ENCODE peak calls at places on chromosomes 1 and 21, in five cellular contexts. Z is suprapubic skin; B is GM06990; A is CD4-positive, alpha-beta T cell; R is body of pancreas. E is an unnamed sample.

GRCh38 chr1:170030212-170030611 is 44.3 kb downstream of the KIFAP3 start:
- DNase-seq in R (no peak), B (no peak), A (no peak), Z (no peak), E (no peak)

GRCh38 chr1:47694011-47694890 is 256.4 kb downstream of the FOXD2 start:
- DNase-seq in A (no peak), Z (peak; percentile 22), R (no peak), B (no peak), E (no peak)

GRCh38 chr1:164635074-164635783 is 76.2 kb downstream of the PBX1 start:
- DNase-seq in Z (no peak), A (no peak), R (no peak), B (no peak), E (no peak)

GRCh38 chr1:30109853-30110252 is 613.5 kb downstream of the MATN1 start:
- DNase-seq in B (no peak), R (peak; percentile 18), A (no peak), Z (no peak), E (no peak)

GRCh38 chr1:209688746-209689234 is 13.6 kb downstream of the G0S2 start:
- DNase-seq in A (no peak), B (no peak), R (no peak), Z (no peak), E (no peak)

GRCh38 chr1:178724734-178725602 is at the start of gene RALGPS2:
- DNase-seq in B (peak; percentile 62), R (peak; percentile 68), Z (peak; percentile 63), A (peak; percentile 69), E (peak; percentile 55)

GRCh38 chr21:31667639-31668038 is 8.1 kb downstream of the SOD1 start:
- DNase-seq in Z (no peak), A (no peak), B (no peak), R (no peak), E (no peak)

GRCh38 chr21:38646213-38646837 is 148.0 kb upstream of the ERG start:
- DNase-seq in B (no peak), Z (no peak), R (no peak), A (no peak), E (no peak)

GRCh38 chr21:42760361-42760970 is 107.0 kb downstream of the PDE9A start:
- DNase-seq in R (no peak), Z (no peak), A (no peak), B (no peak), E (no peak)

GRCh38 chr1:151813271-151813977 is 8.2 kb upstream of the LINGO4 start:
- DNase-seq in B (no peak), A (no peak), R (no peak), Z (no peak), E (no peak)

GRCh38 chr21:16708431-16708830 is 804.4 kb upstream of the CXADR start:
- DNase-seq in R (no peak), Z (no peak), B (no peak), A (no peak), E (no peak)

GRCh38 chr1:29236993-29237905 is 927 bp downstream of the PTPRU start:
- DNase-seq in A (no peak), B (peak; percentile 23), Z (peak; percentile 69), R (peak; percentile 50), E (peak; percentile 19)

GRCh38 chr1:113416515-113416914 is 26.2 kb downstream of the MAGI3 start:
- DNase-seq in B (no peak), R (no peak), A (no peak), Z (no peak), E (no peak)

GRCh38 chr1:224669400-224669799 is 53.3 kb downstream of the CNIH3 start:
- DNase-seq in A (no peak), Z (no peak), B (no peak), R (no peak), E (no peak)

GRCh38 chr1:211339631-211340041 is 13.0 kb downstream of the TRAF5 start:
- DNase-seq in Z (no peak), B (no peak), R (no peak), A (no peak), E (no peak)

GRCh38 chr1:11862890-11863289 is 4.1 kb upstream of the NPPB start:
- DNase-seq in B (no peak), R (no peak), A (no peak), Z (no peak), E (no peak)

GRCh38 chr1:53498555-53499142 is 39.5 kb downstream of the DMRTB1 start:
- DNase-seq in R (no peak), A (no peak), Z (peak; percentile 21), B (no peak), E (no peak)

GRCh38 chr1:77143529-77144121 is 75.6 kb downstream of the PIGK start:
- DNase-seq in A (no peak), R (no peak), B (no peak), Z (no peak), E (no peak)
- TF ChIP-seq CTCF in A (peak; percentile 53), R (peak; percentile 30), B (peak; percentile 16), Z (no peak), E (no peak)

GRCh38 chr1:239765163-239765562 is 326.5 kb upstream of the FMN2 start:
- DNase-seq in B (no peak), Z (no peak), R (no peak), A (no peak), E (no peak)

GRCh38 chr1:239761509-239761908 is 330.2 kb upstream of the FMN2 start:
- DNase-seq in R (no peak), A (no peak), Z (no peak), B (no peak), E (no peak)

DNA sequence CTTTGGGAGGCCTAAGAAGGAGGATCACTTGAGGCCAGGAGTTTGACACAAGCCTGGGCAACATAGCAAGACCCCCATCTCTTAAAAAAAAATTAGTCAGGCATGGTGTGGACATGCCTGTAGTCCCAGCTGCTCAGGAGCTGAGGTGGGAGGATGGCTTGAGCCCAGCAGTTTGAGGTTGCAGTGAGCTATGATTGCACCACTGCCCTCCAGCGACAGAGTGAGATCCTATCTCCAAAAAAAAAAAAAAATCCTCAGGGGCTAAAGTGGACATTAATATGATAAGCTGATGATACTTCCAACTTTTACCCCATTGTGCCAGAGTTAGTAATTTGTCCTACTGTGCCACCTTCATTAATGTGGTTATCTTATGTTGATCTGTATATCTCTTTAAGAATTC is 327.8 kb upstream of the FMN2 start:
- DNase-seq in B (no peak), Z (no peak), A (no peak), R (no peak), E (no peak)
- TF ChIP-seq CTCF in B (no peak), Z (no peak), A (no peak), R (no peak), E (no peak)

DNA sequence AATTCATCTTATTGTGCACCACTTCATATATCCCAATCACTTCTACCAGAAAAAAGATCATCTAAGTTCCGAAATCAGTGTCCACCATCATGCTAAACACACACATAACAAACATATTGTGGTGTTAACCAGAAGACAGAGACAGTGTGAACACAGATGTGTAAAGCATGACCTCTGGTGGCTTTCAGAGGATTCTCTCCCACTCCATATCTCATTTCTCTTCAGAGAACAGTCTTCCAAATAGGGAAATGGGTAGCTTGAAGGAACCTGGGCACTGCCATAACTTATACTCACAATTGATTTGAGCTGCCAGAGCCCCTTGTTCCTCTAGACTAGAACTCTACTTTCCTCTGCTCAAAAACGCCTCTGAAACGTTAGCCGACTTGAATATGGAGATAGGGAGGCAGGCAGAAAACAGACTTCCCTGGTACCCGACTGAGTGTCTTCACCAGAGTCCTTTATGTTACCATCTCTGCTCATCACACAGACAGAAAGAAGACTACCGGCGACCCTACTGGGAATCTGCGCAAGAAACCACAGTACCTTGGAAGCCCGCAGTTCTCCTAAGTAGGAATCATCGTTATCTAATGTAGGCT is 1.8 kb upstream of the ELAPOR1 start:
- DNase-seq in B (no peak), A (no peak), Z (no peak), R (no peak), E (no peak)
- TF ChIP-seq CTCF in B (peak; percentile 43), A (no peak), Z (peak; percentile 18), R (no peak), E (no peak)

DNA sequence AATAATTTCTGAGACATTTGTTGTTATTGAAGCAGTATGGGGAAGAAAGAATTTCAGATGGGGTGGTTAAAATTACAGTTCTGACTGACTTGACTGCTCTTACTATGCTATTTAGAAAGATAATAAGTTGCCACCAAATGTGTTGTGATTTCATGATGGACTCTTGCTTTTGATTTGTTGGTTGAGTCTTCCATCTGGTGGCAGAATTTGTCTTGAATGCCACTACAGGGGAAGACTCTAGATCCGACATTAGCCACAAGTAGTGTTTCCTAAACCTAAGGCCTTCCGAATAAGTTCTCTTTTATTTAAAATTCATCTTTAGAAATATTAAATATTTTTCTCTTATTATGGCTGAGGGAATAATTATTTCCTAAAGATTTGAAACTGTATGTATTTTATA is 190.9 kb upstream of the ADGRL4 start:
- DNase-seq in B (no peak), A (no peak), Z (no peak), R (no peak), E (no peak)
- TF ChIP-seq CTCF in B (peak; percentile 8), A (no peak), Z (no peak), R (no peak), E (no peak)

GRCh38 chr1:96075704-96076455 is 645.7 kb upstream of the PTBP2 start:
- DNase-seq in A (no peak), B (no peak), Z (no peak), R (no peak), E (no peak)

GRCh38 chr1:96076589-96076988 is 645.0 kb upstream of the PTBP2 start:
- DNase-seq in A (no peak), Z (no peak), B (no peak), R (no peak), E (no peak)

GRCh38 chr1:96080925-96081324 is 640.7 kb upstream of the PTBP2 start:
- DNase-seq in A (no peak), Z (no peak), B (no peak), R (no peak), E (no peak)
- TF ChIP-seq CTCF in A (no peak), Z (no peak), B (no peak), R (no peak), E (no peak)

DNA sequence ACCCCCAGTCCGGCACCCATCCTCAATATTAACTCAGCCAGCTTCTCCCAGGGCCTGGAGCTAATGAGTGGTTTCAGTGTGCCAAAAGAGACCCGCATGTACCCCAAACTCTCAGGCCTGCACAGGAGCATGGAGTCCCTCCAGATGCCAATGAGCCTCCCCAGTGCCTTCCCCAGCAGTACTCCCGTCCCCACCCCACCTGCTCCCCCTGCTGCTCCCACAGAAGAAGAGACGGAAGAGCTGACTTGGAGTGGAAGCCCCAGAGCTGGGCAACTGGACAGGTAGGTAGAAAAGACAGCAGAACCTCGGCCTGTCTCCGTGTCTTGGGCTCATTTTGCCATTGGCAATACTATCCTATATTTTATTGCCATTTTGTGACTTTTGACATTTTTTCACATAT is 45.4 kb upstream of the IPO9 start:
- DNase-seq in B (no peak), Z (no peak), A (no peak), R (no peak), E (no peak)
- TF ChIP-seq CTCF in B (peak; percentile 24), Z (no peak), A (no peak), R (no peak), E (no peak)

GRCh38 chr1:50414853-50415234 is 8.4 kb downstream of the DMRTA2 start:
- DNase-seq in B (no peak), R (no peak), A (no peak), Z (no peak), E (no peak)

GRCh38 chr1:50417487-50417886 is 5.8 kb downstream of the DMRTA2 start:
- DNase-seq in B (no peak), A (no peak), R (no peak), Z (no peak), E (no peak)

GRCh38 chr1:50416150-50416527 is 7.1 kb downstream of the DMRTA2 start:
- DNase-seq in A (no peak), R (no peak), B (no peak), Z (no peak), E (no peak)

GRCh38 chr1:50416553-50417453 is 6.4 kb downstream of the DMRTA2 start:
- DNase-seq in B (no peak), Z (no peak), R (no peak), A (no peak), E (no peak)

GRCh38 chr1:50415235-50416149 is 7.8 kb downstream of the DMRTA2 start:
- DNase-seq in A (no peak), R (no peak), Z (no peak), B (no peak), E (no peak)
- TF ChIP-seq CTCF in A (no peak), R (no peak), Z (no peak), B (no peak), E (no peak)

E was measured in natural killer cell.